ENCODE peak calls at places on chromosomes 5 and 9, in four cellular contexts. One of them, this sample, is unnamed.

GRCh38 chr9:117178596-117179111 is 236.2 kb downstream of the ASTN2 start:
- DNase-seq in H9: no peak
- DNase-seq in A549: no peak
- DNase-seq in CD4-positive, alpha-beta T cell: no peak
- DNase-seq in this sample: peak

GRCh38 chr5:10788358-10788757 is 27.3 kb upstream of the DAP start:
- DNase-seq in H9: no peak
- DNase-seq in A549: no peak
- DNase-seq in CD4-positive, alpha-beta T cell: no peak
- DNase-seq in this sample: no peak

GRCh38 chr5:134902071-134902801 is 2.7 kb upstream of the PCBD2 start:
- DNase-seq in H9: no peak
- DNase-seq in A549: no peak
- DNase-seq in CD4-positive, alpha-beta T cell: no peak
- DNase-seq in this sample: no peak

GRCh38 chr9:38713426-38713825 is 6.5 kb downstream of the FAM240B start:
- DNase-seq in H9: no peak
- DNase-seq in A549: peak
- DNase-seq in CD4-positive, alpha-beta T cell: no peak
- DNase-seq in this sample: no peak

GRCh38 chr5:126499742-126500396 is 76.7 kb downstream of the GRAMD2B start:
- DNase-seq in H9: peak
- DNase-seq in A549: peak
- DNase-seq in CD4-positive, alpha-beta T cell: no peak
- DNase-seq in this sample: peak

GRCh38 chr5:108730617-108731340 is 16.9 kb upstream of the FER start:
- DNase-seq in H9: no peak
- DNase-seq in A549: no peak
- DNase-seq in CD4-positive, alpha-beta T cell: no peak
- DNase-seq in this sample: no peak

GRCh38 chr9:128636024-128636390 is 20.6 kb downstream of the DYNC2I2 start:
- DNase-seq in H9: peak
- DNase-seq in A549: peak
- DNase-seq in CD4-positive, alpha-beta T cell: no peak
- DNase-seq in this sample: peak

GRCh38 chr9:129888085-129888808 is 53.0 kb downstream of the USP20 start:
- DNase-seq in H9: no peak
- DNase-seq in A549: no peak
- DNase-seq in CD4-positive, alpha-beta T cell: peak
- DNase-seq in this sample: no peak

DNA sequence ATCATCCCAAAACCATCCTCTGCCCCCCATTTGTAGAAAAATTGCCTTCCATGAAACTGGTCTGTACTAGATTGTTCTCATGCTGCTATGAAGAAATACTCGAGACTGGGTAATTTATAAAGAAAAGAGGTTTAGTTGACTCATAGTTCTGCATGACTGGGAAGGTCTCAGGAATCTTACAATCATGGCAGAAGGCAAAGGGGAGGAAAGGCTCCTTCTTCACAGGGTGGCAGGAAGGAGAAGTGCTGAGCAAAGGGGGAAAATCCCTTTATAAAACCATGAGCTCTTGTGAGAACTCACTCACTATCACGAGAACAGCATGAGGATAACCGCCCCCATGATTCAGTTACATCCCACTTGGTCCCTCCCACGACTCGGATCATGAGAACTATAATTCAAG is 163.3 kb downstream of the RFK start:
- DNase-seq in H9: no peak
- DNase-seq in A549: no peak
- DNase-seq in CD4-positive, alpha-beta T cell: no peak
- DNase-seq in this sample: no peak
- H3K27ac ChIP-seq in H9: no peak
- H3K27ac ChIP-seq in A549: no peak
- H3K27ac ChIP-seq in CD4-positive, alpha-beta T cell: no peak
- H3K27ac ChIP-seq in this sample: no peak

DNA sequence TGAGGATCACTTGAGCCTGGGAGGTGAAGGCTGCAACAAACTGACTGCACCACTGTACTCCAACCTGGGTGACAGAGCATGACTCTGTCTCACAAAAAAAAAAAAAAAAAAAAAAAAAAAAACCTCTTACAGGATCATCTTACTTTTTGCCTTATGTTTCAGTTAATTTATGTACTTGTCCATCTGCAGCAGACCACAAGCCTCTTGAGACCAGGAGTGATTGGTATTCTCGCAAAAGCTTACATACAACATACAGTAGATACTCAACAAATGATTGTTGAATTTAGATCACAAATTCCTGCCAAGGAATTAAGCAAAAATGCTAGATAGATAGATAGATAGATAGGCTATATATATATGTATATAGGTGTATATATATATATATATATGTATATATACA is 12.4 kb downstream of the CEMIP2 start:
- DNase-seq in H9: no peak
- DNase-seq in A549: no peak
- DNase-seq in CD4-positive, alpha-beta T cell: no peak
- DNase-seq in this sample: no peak
- H3K27ac ChIP-seq in H9: no peak
- H3K27ac ChIP-seq in A549: peak
- H3K27ac ChIP-seq in CD4-positive, alpha-beta T cell: no peak
- H3K27ac ChIP-seq in this sample: no peak

GRCh38 chr5:87110721-87111120 is 157.0 kb upstream of the RASA1 start:
- DNase-seq in H9: no peak
- DNase-seq in A549: no peak
- DNase-seq in CD4-positive, alpha-beta T cell: no peak
- DNase-seq in this sample: no peak
- H3K27ac ChIP-seq in H9: no peak
- H3K27ac ChIP-seq in A549: no peak
- H3K27ac ChIP-seq in CD4-positive, alpha-beta T cell: no peak
- H3K27ac ChIP-seq in this sample: no peak

GRCh38 chr5:39167141-39167972 is 52.0 kb downstream of the FYB1 start:
- DNase-seq in H9: no peak
- DNase-seq in A549: peak
- DNase-seq in CD4-positive, alpha-beta T cell: no peak
- DNase-seq in this sample: no peak

GRCh38 chr5:39160576-39161213 is 58.7 kb downstream of the FYB1 start:
- DNase-seq in H9: no peak
- DNase-seq in A549: no peak
- DNase-seq in CD4-positive, alpha-beta T cell: no peak
- DNase-seq in this sample: no peak

GRCh38 chr5:39164529-39165402 is 54.6 kb downstream of the FYB1 start:
- DNase-seq in H9: no peak
- DNase-seq in A549: no peak
- DNase-seq in CD4-positive, alpha-beta T cell: no peak
- DNase-seq in this sample: no peak

GRCh38 chr5:39161578-39161977 is 57.8 kb downstream of the FYB1 start:
- DNase-seq in H9: no peak
- DNase-seq in A549: no peak
- DNase-seq in CD4-positive, alpha-beta T cell: no peak
- DNase-seq in this sample: no peak

GRCh38 chr5:39164016-39164415 is 55.3 kb downstream of the FYB1 start:
- DNase-seq in H9: no peak
- DNase-seq in A549: no peak
- DNase-seq in CD4-positive, alpha-beta T cell: peak
- DNase-seq in this sample: peak
- H3K27ac ChIP-seq in H9: no peak
- H3K27ac ChIP-seq in A549: peak
- H3K27ac ChIP-seq in CD4-positive, alpha-beta T cell: peak
- H3K27ac ChIP-seq in this sample: no peak

DNA sequence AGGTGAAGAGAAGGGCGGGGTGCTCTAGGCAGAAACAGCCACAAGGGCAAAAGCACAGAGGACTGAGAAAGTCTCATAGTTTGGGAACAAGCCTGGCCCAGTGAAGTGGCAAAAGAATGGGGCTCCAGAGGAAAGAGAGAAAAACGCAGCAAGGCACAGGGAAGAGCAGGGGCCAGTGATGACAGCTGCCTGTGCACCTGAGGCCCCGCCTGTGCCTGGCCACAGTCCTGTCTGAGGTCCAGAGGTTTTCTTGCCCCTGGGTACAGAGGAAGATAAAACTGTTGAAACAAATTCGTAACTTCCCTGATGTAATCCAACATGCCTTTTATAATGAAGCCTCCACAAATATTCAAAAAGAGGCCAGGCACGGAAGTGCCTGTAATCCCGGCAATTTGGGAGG is 22.0 kb downstream of the FRRS1L start:
- DNase-seq in H9: no peak
- DNase-seq in A549: no peak
- DNase-seq in CD4-positive, alpha-beta T cell: no peak
- DNase-seq in this sample: no peak
- H3K27ac ChIP-seq in H9: no peak
- H3K27ac ChIP-seq in A549: no peak
- H3K27ac ChIP-seq in CD4-positive, alpha-beta T cell: no peak
- H3K27ac ChIP-seq in this sample: no peak

GRCh38 chr5:151662805-151663204 is 23.9 kb downstream of the SPARC start:
- DNase-seq in H9: no peak
- DNase-seq in A549: no peak
- DNase-seq in CD4-positive, alpha-beta T cell: no peak
- DNase-seq in this sample: no peak
- H3K27ac ChIP-seq in H9: no peak
- H3K27ac ChIP-seq in A549: peak
- H3K27ac ChIP-seq in CD4-positive, alpha-beta T cell: no peak
- H3K27ac ChIP-seq in this sample: no peak

DNA sequence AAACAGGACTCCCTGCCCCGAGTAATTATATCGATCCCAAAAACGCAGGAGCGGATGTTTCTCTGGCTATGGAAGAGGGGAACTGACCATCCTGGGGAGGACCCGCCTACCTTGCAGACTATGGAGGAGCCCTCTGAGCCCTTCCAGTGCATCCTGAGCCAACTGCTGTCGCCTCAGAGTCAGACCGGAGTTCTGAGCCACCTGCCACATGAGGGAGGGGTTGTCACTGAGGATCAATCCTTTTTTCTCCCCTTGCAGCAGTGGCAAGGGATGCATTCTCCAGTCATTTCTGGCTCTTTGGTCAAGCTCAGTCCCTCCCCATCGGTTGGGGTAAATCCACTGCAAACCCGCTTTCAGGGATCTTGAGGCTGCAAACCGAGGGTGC is 709 bp downstream of the FANCG start:
- DNase-seq in H9: no peak
- DNase-seq in A549: no peak
- DNase-seq in CD4-positive, alpha-beta T cell: no peak
- DNase-seq in this sample: no peak
- H3K27ac ChIP-seq in H9: no peak
- H3K27ac ChIP-seq in A549: peak
- H3K27ac ChIP-seq in CD4-positive, alpha-beta T cell: peak
- H3K27ac ChIP-seq in this sample: peak

GRCh38 chr5:122907238-122907637 is 61.8 kb downstream of the SNX24 start:
- DNase-seq in H9: no peak
- DNase-seq in A549: peak
- DNase-seq in CD4-positive, alpha-beta T cell: no peak
- DNase-seq in this sample: peak
- H3K27ac ChIP-seq in H9: no peak
- H3K27ac ChIP-seq in A549: no peak
- H3K27ac ChIP-seq in CD4-positive, alpha-beta T cell: no peak
- H3K27ac ChIP-seq in this sample: peak

DNA sequence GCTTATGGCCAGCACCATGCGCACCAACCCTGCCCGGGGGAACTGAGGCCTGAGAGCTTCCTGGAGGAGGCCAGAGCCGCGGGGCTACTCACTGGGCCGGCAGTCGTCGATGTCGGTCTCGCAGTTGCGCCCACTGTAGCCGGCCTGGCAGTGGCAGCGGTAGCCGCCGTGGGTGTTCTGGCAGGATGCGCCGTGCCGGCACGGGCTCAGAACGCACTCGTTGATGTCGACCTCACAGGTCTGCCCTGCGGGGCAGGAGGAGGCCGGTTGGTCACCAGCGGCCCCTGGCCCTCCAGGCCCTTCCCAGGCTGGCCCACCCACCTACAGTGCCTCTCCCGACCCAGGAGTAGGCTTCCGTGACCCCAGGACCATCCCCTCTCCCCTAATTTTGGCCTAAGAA is 27.7 kb upstream of the SEC16A start:
- DNase-seq in H9: no peak
- DNase-seq in A549: no peak
- DNase-seq in CD4-positive, alpha-beta T cell: no peak
- DNase-seq in this sample: no peak
- H3K27ac ChIP-seq in H9: no peak
- H3K27ac ChIP-seq in A549: no peak
- H3K27ac ChIP-seq in CD4-positive, alpha-beta T cell: no peak
- H3K27ac ChIP-seq in this sample: no peak

This sample was measured in SJSA1.